ENCODE peak calls at places on chromosomes 13 and 19, in five cellular contexts. One of them, this sample, is unnamed.

GRCh38 chr13:45055902-45056648 is 64.2 kb upstream of the GTF2F2 start:
- DNase-seq in MM.1S: no peak
- DNase-seq in GM23248: peak; percentile 82
- DNase-seq in neural progenitor cell: peak; percentile 57
- DNase-seq in OCI-LY7: no peak
- DNase-seq in this sample: no peak

GRCh38 chr13:113083402-113084061 is 22.1 kb upstream of the F7 start:
- DNase-seq in GM23248: peak; percentile 73
- DNase-seq in neural progenitor cell: no peak
- DNase-seq in MM.1S: no peak
- DNase-seq in OCI-LY7: no peak
- DNase-seq in this sample: no peak

GRCh38 chr13:80823472-80823871 is 482.5 kb upstream of the SPRY2 start:
- DNase-seq in neural progenitor cell: no peak
- DNase-seq in GM23248: no peak
- DNase-seq in MM.1S: no peak
- DNase-seq in OCI-LY7: no peak
- DNase-seq in this sample: no peak

GRCh38 chr13:90105881-90106496 is 1241.5 kb upstream of the MIR17HG start:
- DNase-seq in neural progenitor cell: no peak
- DNase-seq in GM23248: peak; percentile 70
- DNase-seq in MM.1S: no peak
- DNase-seq in OCI-LY7: no peak
- DNase-seq in this sample: no peak

GRCh38 chr13:20411638-20412342 is 113.9 kb downstream of the CRYL1 start:
- DNase-seq in OCI-LY7: no peak
- DNase-seq in MM.1S: peak; percentile 26
- DNase-seq in GM23248: no peak
- DNase-seq in neural progenitor cell: no peak
- DNase-seq in this sample: no peak

GRCh38 chr13:20960663-20961309 is 58.2 kb upstream of the XPO4 start:
- DNase-seq in OCI-LY7: no peak
- DNase-seq in neural progenitor cell: no peak
- DNase-seq in MM.1S: no peak
- DNase-seq in GM23248: no peak
- DNase-seq in this sample: no peak

GRCh38 chr13:110719036-110719710 is 5.7 kb downstream of the ING1 start:
- DNase-seq in OCI-LY7: no peak
- DNase-seq in neural progenitor cell: no peak
- DNase-seq in MM.1S: no peak
- DNase-seq in GM23248: no peak
- DNase-seq in this sample: no peak

GRCh38 chr13:27808866-27809546 is 16.7 kb downstream of the GSX1 start:
- DNase-seq in neural progenitor cell: no peak
- DNase-seq in OCI-LY7: no peak
- DNase-seq in GM23248: no peak
- DNase-seq in MM.1S: no peak
- DNase-seq in this sample: no peak

GRCh38 chr19:9986787-9987281 is 23.5 kb downstream of the COL5A3 start:
- DNase-seq in OCI-LY7: no peak
- DNase-seq in neural progenitor cell: peak; percentile 69
- DNase-seq in GM23248: peak; percentile 81
- DNase-seq in MM.1S: no peak
- DNase-seq in this sample: peak; percentile 50

GRCh38 chr19:14363203-14364097 is 17.8 kb upstream of the ADGRE5 start:
- DNase-seq in MM.1S: no peak
- DNase-seq in GM23248: peak; percentile 77
- DNase-seq in neural progenitor cell: peak; percentile 78
- DNase-seq in OCI-LY7: no peak
- DNase-seq in this sample: peak; percentile 94

GRCh38 chr19:4984448-4984990 is 15.6 kb downstream of the KDM4B start:
- DNase-seq in MM.1S: no peak
- DNase-seq in GM23248: no peak
- DNase-seq in OCI-LY7: no peak
- DNase-seq in neural progenitor cell: no peak
- DNase-seq in this sample: no peak

GRCh38 chr13:25064396-25064795 is 31.5 kb upstream of the PABPC3 start:
- DNase-seq in MM.1S: no peak
- DNase-seq in OCI-LY7: no peak
- DNase-seq in neural progenitor cell: no peak
- DNase-seq in GM23248: no peak
- DNase-seq in this sample: no peak

GRCh38 chr19:10036601-10037071 is 23.4 kb downstream of the RDH8 start:
- DNase-seq in MM.1S: no peak
- DNase-seq in neural progenitor cell: no peak
- DNase-seq in OCI-LY7: no peak
- DNase-seq in GM23248: peak; percentile 7
- DNase-seq in this sample: no peak

GRCh38 chr19:38294090-38294489 is 10.0 kb upstream of the C19orf33 start:
- DNase-seq in MM.1S: no peak
- DNase-seq in OCI-LY7: no peak
- DNase-seq in neural progenitor cell: no peak
- DNase-seq in GM23248: no peak
- DNase-seq in this sample: no peak

GRCh38 chr19:38055655-38056521 is 148.9 kb downstream of the SIPA1L3 start:
- DNase-seq in MM.1S: no peak
- DNase-seq in GM23248: no peak
- DNase-seq in neural progenitor cell: peak; percentile 66
- DNase-seq in OCI-LY7: no peak
- DNase-seq in this sample: peak; percentile 69

GRCh38 chr13:111486331-111486730 is 165.9 kb downstream of the TEX29 start:
- DNase-seq in MM.1S: no peak
- DNase-seq in OCI-LY7: no peak
- DNase-seq in neural progenitor cell: no peak
- DNase-seq in GM23248: no peak
- DNase-seq in this sample: no peak

GRCh38 chr13:28744091-28744536 is 25.3 kb upstream of the SLC46A3 start:
- DNase-seq in neural progenitor cell: no peak
- DNase-seq in OCI-LY7: no peak
- DNase-seq in MM.1S: no peak
- DNase-seq in GM23248: peak; percentile 66
- DNase-seq in this sample: peak; percentile 44

GRCh38 chr13:82878536-82878935 is 1003.7 kb downstream of the SLITRK1 start:
- DNase-seq in MM.1S: no peak
- DNase-seq in neural progenitor cell: no peak
- DNase-seq in OCI-LY7: no peak
- DNase-seq in GM23248: peak; percentile 33
- DNase-seq in this sample: no peak

GRCh38 chr19:12834418-12834943 is at the start of gene RTBDN:
- DNase-seq in MM.1S: no peak
- DNase-seq in neural progenitor cell: peak; percentile 50
- DNase-seq in OCI-LY7: no peak
- DNase-seq in GM23248: peak; percentile 28
- DNase-seq in this sample: peak; percentile 71

DNA sequence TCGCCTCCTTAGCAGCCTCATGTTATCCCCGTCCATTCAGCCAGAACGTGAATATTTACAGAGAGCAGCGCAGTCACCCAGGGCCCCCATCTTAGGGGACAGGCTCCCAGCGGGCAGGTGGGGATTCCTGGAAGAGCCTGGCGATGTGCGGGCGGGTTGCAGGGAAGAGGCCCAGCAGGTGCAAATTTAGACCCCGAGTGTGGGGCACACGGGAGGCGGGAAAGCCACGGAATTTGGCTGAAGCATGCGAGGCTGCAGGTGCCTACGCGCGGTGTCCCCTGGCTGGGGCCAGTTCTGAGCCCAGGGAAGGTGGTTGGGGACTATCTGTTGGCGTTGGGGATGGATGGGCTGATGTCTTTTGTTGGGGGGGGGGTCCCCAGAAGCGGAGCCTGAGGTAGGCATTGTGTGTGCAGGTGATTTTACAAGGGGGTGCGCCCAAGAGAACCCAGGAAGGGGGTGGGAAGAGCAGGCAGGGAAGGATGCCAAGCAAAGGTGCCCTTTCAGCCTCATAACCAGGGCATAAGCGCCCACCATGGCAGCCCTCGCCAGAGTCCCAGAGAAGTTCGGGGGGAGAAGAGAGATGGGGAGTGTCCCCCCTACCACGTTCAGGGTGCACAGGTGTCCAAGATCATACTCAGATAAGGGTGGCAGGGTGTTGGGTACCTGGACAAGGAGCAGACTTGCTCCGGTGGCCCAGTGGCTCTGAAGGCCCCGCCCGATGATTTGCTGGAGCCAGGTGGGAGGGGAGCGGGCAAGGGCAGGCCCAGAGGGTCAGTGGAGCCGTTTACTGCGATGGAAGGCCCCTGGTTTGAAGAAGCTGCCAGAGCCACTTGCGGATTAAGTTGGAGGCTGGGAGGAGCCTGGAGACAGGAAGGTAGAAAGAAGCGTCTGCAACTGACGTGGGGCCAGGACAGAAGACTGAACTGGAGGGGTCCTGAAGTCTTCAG is 1.2 kb downstream of the TPGS1 start:
- DNase-seq in OCI-LY7: no peak
- DNase-seq in MM.1S: no peak
- DNase-seq in neural progenitor cell: no peak
- DNase-seq in GM23248: no peak
- DNase-seq in this sample: no peak
- TF ChIP-seq EZH2phosphoT487 in OCI-LY7: no peak
- TF ChIP-seq EZH2phosphoT487 in MM.1S: no peak
- TF ChIP-seq EZH2phosphoT487 in neural progenitor cell: no peak
- TF ChIP-seq EZH2phosphoT487 in GM23248: no peak
- TF ChIP-seq EZH2phosphoT487 in this sample: no peak

DNA sequence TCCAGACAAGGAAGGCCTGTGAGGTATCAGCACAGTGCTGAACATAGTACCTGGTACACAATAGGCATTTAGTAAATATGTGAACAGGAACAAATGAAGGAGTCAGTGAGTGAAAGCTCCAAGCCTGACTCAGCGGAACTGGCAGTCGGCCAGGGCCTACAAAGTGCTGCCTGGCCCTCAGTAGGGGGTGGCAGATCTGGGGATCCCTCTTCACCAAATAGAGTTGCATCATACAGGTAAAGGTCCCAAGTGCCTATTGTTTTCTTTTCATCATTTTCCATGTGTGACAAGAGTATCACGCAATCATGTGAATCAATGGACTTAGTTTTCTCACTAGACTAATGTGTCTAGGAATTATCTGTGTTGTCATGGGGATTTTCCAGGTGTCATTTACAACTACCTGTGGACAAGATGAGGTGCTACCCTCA is 9.2 kb downstream of the CYP2B6 start:
- DNase-seq in GM23248: peak; percentile 2
- DNase-seq in OCI-LY7: no peak
- DNase-seq in MM.1S: no peak
- DNase-seq in neural progenitor cell: no peak
- DNase-seq in this sample: no peak
- TF ChIP-seq EZH2phosphoT487 in GM23248: no peak
- TF ChIP-seq EZH2phosphoT487 in OCI-LY7: no peak
- TF ChIP-seq EZH2phosphoT487 in MM.1S: no peak
- TF ChIP-seq EZH2phosphoT487 in neural progenitor cell: no peak
- TF ChIP-seq EZH2phosphoT487 in this sample: no peak

DNA sequence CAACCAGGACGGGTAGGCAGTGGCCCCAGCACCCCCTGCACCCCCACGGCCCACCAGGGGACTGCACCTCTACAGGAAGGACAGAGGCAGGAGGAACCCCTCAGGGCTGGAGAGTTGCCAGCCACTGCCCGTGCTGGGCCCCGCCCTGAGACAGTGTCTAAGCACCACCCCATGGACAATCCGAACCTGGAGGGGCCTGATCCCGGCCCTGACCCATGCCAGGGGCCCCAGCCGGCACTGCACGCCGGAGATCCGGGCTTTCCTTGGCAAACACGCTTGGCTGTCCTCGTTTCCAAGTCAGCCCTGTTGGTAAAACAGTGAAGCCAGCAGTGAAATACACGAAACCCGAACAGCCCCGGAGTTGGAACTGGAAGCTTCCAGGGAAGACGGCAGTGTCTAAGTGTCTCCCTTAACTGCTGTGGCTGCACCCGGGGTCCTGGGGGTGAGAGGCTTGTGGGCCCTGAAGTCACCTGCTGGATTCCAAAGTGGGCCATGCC is 31.1 kb downstream of the RASA3 start:
- DNase-seq in MM.1S: no peak
- DNase-seq in OCI-LY7: no peak
- DNase-seq in neural progenitor cell: no peak
- DNase-seq in GM23248: peak; percentile 36
- DNase-seq in this sample: no peak
- TF ChIP-seq EZH2phosphoT487 in MM.1S: no peak
- TF ChIP-seq EZH2phosphoT487 in OCI-LY7: no peak
- TF ChIP-seq EZH2phosphoT487 in neural progenitor cell: no peak
- TF ChIP-seq EZH2phosphoT487 in GM23248: no peak
- TF ChIP-seq EZH2phosphoT487 in this sample: no peak

GRCh38 chr13:99971576-99972189 is at the start of gene ZIC5:
- DNase-seq in GM23248: no peak
- DNase-seq in OCI-LY7: no peak
- DNase-seq in MM.1S: no peak
- DNase-seq in neural progenitor cell: peak; percentile 95
- DNase-seq in this sample: peak; percentile 93
- TF ChIP-seq EZH2phosphoT487 in GM23248: peak; percentile 43
- TF ChIP-seq EZH2phosphoT487 in OCI-LY7: no peak
- TF ChIP-seq EZH2phosphoT487 in MM.1S: no peak
- TF ChIP-seq EZH2phosphoT487 in neural progenitor cell: peak; percentile 6
- TF ChIP-seq EZH2phosphoT487 in this sample: no peak

DNA sequence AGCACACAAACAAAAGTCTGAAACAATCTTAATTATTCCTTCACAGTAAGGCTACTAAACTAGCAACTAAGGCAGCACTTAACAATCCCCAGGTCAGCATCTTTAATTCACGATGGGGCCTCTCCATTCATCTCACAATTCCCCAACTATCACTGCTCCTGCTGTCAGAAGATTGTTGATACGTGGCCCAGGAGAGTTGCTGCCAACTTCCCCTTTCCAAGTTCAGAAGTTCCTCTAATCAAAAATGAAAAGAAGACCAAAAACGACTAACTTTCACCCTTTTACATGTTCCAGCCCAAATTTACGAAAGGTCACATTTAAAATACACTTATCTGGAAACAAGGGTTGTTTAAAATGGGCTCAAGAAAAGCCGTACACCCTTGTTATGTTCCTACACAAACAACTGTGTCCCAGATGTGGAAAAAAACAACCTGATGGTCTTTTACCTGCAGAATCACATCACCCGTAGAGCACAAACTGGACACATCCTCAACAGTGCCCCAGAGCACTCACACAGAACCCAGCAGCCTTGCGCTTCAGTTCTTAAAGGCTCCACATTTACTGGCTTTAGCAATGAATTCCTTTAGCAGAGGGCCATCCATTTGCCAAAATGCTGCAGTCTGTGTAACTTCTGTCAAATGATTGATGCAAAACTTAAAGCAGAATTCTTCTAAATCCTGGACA is 38.0 kb downstream of the PHF11 start:
- DNase-seq in GM23248: no peak
- DNase-seq in OCI-LY7: no peak
- DNase-seq in neural progenitor cell: no peak
- DNase-seq in MM.1S: no peak
- DNase-seq in this sample: no peak
- TF ChIP-seq EZH2phosphoT487 in GM23248: no peak
- TF ChIP-seq EZH2phosphoT487 in OCI-LY7: no peak
- TF ChIP-seq EZH2phosphoT487 in neural progenitor cell: no peak
- TF ChIP-seq EZH2phosphoT487 in MM.1S: no peak
- TF ChIP-seq EZH2phosphoT487 in this sample: no peak